ENCODE peak calls at places on chromosomes 11 and 22, in five cellular contexts. J is A673, Q is AG04450, A is upper lobe of right lung, C is ovary. S is an unnamed sample.

GRCh38 chr11:134120921-134121526 is 52.2 kb downstream of the JAM3 start:
- DNase-seq in J (no peak), Q (no peak), A (no peak), C (peak; percentile 39), S (no peak)

GRCh38 chr22:48899523-48900326 is 927.9 kb downstream of the BRD1 start:
- DNase-seq in J (no peak), Q (no peak), A (peak; percentile 57), C (no peak), S (no peak)

GRCh38 chr11:15906481-15907035 is 449.8 kb downstream of the SOX6 start:
- DNase-seq in J (no peak), Q (no peak), A (peak; percentile 31), C (no peak), S (no peak)

GRCh38 chr11:134544095-134544815 is 132.2 kb upstream of the B3GAT1 start:
- DNase-seq in J (no peak), Q (no peak), A (no peak), C (no peak), S (no peak)

GRCh38 chr11:71434576-71435130 is 13.5 kb downstream of the DHCR7 start:
- DNase-seq in J (no peak), Q (no peak), A (no peak), C (no peak), S (no peak)

GRCh38 chr11:62015615-62016014 is 48.2 kb upstream of the FTH1 start:
- DNase-seq in J (no peak), Q (no peak), A (peak; percentile 15), C (no peak), S (no peak)

GRCh38 chr22:17575681-17576080 is 12.4 kb downstream of the SLC25A18 start:
- DNase-seq in J (no peak), Q (no peak), A (no peak), C (no peak), S (no peak)

GRCh38 chr22:24402460-24403192 is 24.8 kb upstream of the ADORA2A start:
- DNase-seq in J (peak; percentile 81), Q (peak; percentile 60), A (no peak), C (peak; percentile 58), S (no peak)

GRCh38 chr11:35039076-35039475 is 99.9 kb upstream of the CD44 start:
- DNase-seq in J (no peak), Q (no peak), A (no peak), C (no peak), S (no peak)

GRCh38 chr11:26522912-26523610 is 49.0 kb downstream of the MUC15 start:
- DNase-seq in J (peak; percentile 74), Q (no peak), A (no peak), C (no peak), S (no peak)

GRCh38 chr22:36257948-36258674 is 5.2 kb downstream of the APOL1 start:
- DNase-seq in J (no peak), Q (no peak), A (no peak), C (no peak), S (no peak)

GRCh38 chr11:7520981-7521487 is 7.2 kb downstream of the PPFIBP2 start:
- DNase-seq in J (no peak), Q (no peak), A (no peak), C (no peak), S (no peak)

GRCh38 chr11:121426476-121427454 is 25.3 kb upstream of the SORL1 start:
- DNase-seq in J (no peak), Q (no peak), A (peak; percentile 77), C (peak; percentile 44), S (peak; percentile 68)

GRCh38 chr11:9039194-9039593 is 35.4 kb upstream of the NRIP3 start:
- DNase-seq in J (no peak), Q (no peak), A (no peak), C (no peak), S (no peak)

DNA sequence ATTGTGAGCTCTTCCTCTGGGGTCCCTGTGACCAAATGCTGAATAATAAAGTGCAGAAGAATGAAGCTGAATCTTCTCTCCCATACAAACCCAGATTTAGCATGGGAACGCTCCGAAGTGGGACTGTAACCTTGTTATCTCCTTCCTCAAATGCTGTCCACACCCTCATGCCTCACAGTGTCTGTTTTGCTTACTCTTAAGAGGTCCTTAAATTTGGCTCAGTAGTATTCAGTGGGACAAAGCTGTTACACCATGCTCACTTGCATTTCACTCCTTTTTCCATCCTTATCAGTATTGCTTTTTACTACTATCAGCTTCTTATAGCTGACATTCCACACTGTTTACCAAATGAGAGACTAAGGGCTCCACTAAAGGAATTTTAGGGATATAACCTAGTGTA is 13.8 kb upstream of the AMOTL1 start:
- DNase-seq in J (no peak), Q (no peak), A (no peak), C (no peak), S (no peak)
- H3K4me3 ChIP-seq in J (no peak overlapping the region), Q (no peak overlapping the region), A (no peak overlapping the region), C (no peak overlapping the region), S (no peak overlapping the region)

DNA sequence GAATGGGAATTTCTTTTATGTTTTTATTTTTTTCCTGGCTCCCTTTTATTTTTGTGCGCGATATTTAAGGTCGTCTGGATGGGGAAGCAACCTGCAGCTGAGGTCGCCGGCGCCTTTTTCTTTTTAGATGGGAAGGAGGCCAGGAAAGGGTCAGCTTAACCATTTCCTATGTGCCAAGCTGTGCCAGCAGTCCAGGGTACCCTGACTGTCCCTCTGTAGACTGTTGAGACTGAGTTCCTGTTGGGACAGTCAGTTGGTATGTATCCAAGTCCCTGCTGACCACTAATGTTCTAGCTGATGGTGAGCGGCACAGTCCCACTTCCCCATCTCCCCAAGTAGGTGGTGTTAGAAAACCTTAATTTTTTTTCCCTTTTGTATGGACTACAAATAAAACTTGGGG is 10.5 kb downstream of the RBM14 start:
- DNase-seq in J (no peak), Q (no peak), A (no peak), C (no peak), S (no peak)
- H3K27ac ChIP-seq in J (no peak overlapping the region), Q (no peak overlapping the region), A (no peak overlapping the region), C (no peak overlapping the region), S (no peak overlapping the region)

DNA sequence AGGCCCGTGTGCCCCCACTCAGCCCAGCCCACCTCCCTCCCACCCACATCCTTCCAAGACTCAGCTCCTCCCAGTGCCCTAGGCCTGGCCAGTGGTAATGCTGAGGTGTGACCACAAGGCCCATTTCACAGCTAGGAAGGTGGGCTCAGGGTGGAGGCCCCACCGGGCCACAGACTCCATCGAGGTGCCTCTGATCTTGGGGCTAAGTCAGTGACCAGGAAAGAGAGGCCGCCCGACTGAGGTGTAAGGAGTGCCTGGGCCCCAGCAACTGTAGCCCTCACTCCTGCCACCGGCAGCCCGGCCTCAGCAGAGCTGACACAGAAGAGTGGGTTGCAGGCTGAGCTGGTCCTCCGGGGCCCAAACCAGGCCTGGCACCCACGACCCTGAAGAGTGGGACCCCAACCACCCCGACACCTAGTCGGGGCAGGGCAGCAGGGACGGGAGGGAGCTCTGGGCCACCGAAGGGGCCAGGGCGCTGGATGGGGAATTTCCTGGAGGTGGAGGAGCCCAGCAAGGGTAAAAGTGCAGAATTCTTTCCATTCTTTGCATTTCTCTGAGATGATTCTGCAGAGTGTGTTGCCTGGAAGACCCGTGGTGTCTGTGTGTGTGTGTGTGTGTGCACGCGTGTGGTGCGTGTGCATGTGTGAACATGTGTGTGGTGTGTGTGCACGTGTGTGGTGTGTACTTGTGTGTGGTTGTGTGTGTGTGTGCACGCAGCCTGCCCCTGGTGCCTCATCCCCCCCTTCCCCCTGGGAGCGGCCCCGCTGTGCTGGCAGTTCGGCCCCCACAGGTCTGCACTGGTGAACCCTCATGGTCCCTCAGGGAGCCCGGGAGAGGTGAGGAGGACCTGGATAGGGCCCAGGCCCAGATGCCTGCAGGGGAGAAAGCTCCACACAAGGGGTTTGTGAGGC is 8.3 kb upstream of the PIM3 start:
- DNase-seq in J (no peak), Q (peak; percentile 69), A (no peak), C (peak; percentile 32), S (no peak)
- H3K4me3 ChIP-seq in J (no peak overlapping the region), Q (no peak overlapping the region), A (no peak overlapping the region), C (no peak overlapping the region), S (no peak overlapping the region)

GRCh38 chr11:12377824-12378593 is 638 bp downstream of the PARVA start:
- DNase-seq in J (peak; percentile 76), Q (no peak), A (peak; percentile 91), C (peak; percentile 63), S (peak; percentile 87)

GRCh38 chr11:12377106-12377823 is at the start of gene PARVA:
- DNase-seq in J (peak; percentile 67), Q (peak; percentile 47), A (peak; percentile 85), C (peak; percentile 71), S (peak; percentile 75)

GRCh38 chr11:12372111-12372510 is 5.3 kb upstream of the PARVA start:
- DNase-seq in J (no peak), Q (no peak), A (no peak), C (no peak), S (no peak)

GRCh38 chr11:12380565-12381325 is 3.4 kb downstream of the PARVA start:
- DNase-seq in J (no peak), Q (no peak), A (no peak), C (no peak), S (no peak)

GRCh38 chr11:12376259-12376971 is 956 bp upstream of the PARVA start:
- DNase-seq in J (peak; percentile 12), Q (peak; percentile 70), A (no peak), C (peak; percentile 57), S (no peak)
- H3K27ac ChIP-seq in J (no peak overlapping the region), Q (peak overlapping the region; percentile 98), A (peak overlapping the region; percentile 93), C (peak overlapping the region; percentile 39), S (peak overlapping the region; percentile 96)

GRCh38 chr22:43491177-43491576 is 79.4 kb downstream of the MPPED1 start:
- DNase-seq in J (no peak), Q (no peak), A (no peak), C (no peak), S (no peak)

GRCh38 chr22:43490311-43490710 is 78.5 kb downstream of the MPPED1 start:
- DNase-seq in J (no peak), Q (no peak), A (no peak), C (no peak), S (no peak)

GRCh38 chr22:43487311-43488030 is 75.7 kb downstream of the MPPED1 start:
- DNase-seq in J (no peak), Q (no peak), A (no peak), C (no peak), S (no peak)

GRCh38 chr22:43488031-43488892 is 76.4 kb downstream of the MPPED1 start:
- DNase-seq in J (no peak), Q (no peak), A (no peak), C (no peak), S (no peak)

GRCh38 chr22:43488937-43489336 is 77.1 kb downstream of the MPPED1 start:
- DNase-seq in J (no peak), Q (no peak), A (no peak), C (no peak), S (no peak)
- H3K4me3 ChIP-seq in J (no peak overlapping the region), Q (no peak overlapping the region), A (no peak overlapping the region), C (no peak overlapping the region), S (no peak overlapping the region)